ENCODE peak calls at places on chromosome 1, in eight cellular contexts. I is esophagus squamous epithelium, T is A549, Y is heart right ventricle, V is A673, E is IMR-90, G is small intestine, M is left ventricle myocardium inferior. S is an unnamed sample. For H3K4me1, the result is how much of the 10 kb centered on the place peaks cover.

GRCh38 chr1:229271448-229272120 is 673 bp downstream of the RAB4A start:
- DNase-seq in Y (peak), M (peak), G (peak), E (peak), V (peak), T (no peak), I (no peak), S (no peak)

GRCh38 chr1:231724876-231725647 is 98.5 kb downstream of the DISC1 start:
- DNase-seq in M (no peak), E (peak), I (no peak), G (peak), Y (peak), T (peak), V (peak), S (no peak)

GRCh38 chr1:102902045-102902444 is 206.3 kb downstream of the COL11A1 start:
- DNase-seq in I (no peak), G (no peak), V (no peak), Y (no peak), T (no peak), E (peak), M (no peak), S (no peak)

GRCh38 chr1:167447521-167448136 is 70.7 kb downstream of the CD247 start:
- DNase-seq in G (peak), T (peak), M (no peak), Y (no peak), E (no peak), I (no peak), V (no peak), S (peak)

GRCh38 chr1:56627636-56628039 is 17.5 kb upstream of the PRKAA2 start:
- DNase-seq in G (no peak), M (no peak), V (no peak), I (no peak), Y (no peak), E (peak), T (no peak), S (no peak)

GRCh38 chr1:27650527-27651175 is 15.7 kb upstream of the FGR start:
- DNase-seq in I (no peak), G (no peak), E (peak), T (no peak), M (no peak), V (peak), Y (no peak), S (no peak)

GRCh38 chr1:229613938-229614337 is 12.0 kb downstream of the TAF5L start:
- DNase-seq in T (no peak), M (no peak), V (no peak), I (no peak), E (no peak), Y (no peak), G (no peak), S (no peak)

GRCh38 chr1:107433635-107434378 is 293.0 kb downstream of the NTNG1 start:
- DNase-seq in T (no peak), M (no peak), E (no peak), Y (no peak), V (no peak), I (no peak), G (no peak), S (no peak)

GRCh38 chr1:113978863-113979702 is at the start of gene OLFML3:
- DNase-seq in Y (peak), I (no peak), E (peak), G (peak), M (peak), T (peak), V (peak), S (peak)

GRCh38 chr1:178552856-178553255 is 39.9 kb downstream of the TEX35 start:
- DNase-seq in E (no peak), G (no peak), Y (no peak), M (no peak), I (no peak), V (no peak), T (no peak), S (no peak)

GRCh38 chr1:29621826-29622435 is 385.6 kb downstream of the PTPRU start:
- DNase-seq in V (no peak), Y (no peak), E (no peak), T (no peak), G (no peak), I (no peak), M (no peak), S (no peak)

GRCh38 chr1:247924868-247925267 is at the start of gene OR2AJ1:
- DNase-seq in V (no peak), E (no peak), M (no peak), I (no peak), Y (no peak), T (no peak), G (no peak), S (no peak)

GRCh38 chr1:166969074-166969677 is 6.2 kb downstream of the ILDR2 start:
- DNase-seq in T (no peak), E (no peak), M (no peak), Y (no peak), G (no peak), I (no peak), V (no peak), S (no peak)

GRCh38 chr1:46673749-46674182 is 2.1 kb downstream of the TEX38 start:
- DNase-seq in G (no peak), E (peak), Y (no peak), V (no peak), M (no peak), I (no peak), T (no peak), S (no peak)

GRCh38 chr1:162304736-162305135 is 71.9 kb downstream of the SPATA46 start:
- DNase-seq in E (no peak), Y (no peak), V (no peak), G (no peak), M (no peak), I (no peak), T (no peak), S (no peak)

GRCh38 chr1:42419449-42419848 is 36.4 kb downstream of the ZMYND12 start:
- DNase-seq in Y (peak), V (no peak), G (no peak), T (no peak), M (peak), I (no peak), E (no peak), S (no peak)

GRCh38 chr1:228410015-228410414 is 3.4 kb upstream of the TRIM11 start:
- DNase-seq in T (no peak), I (no peak), G (no peak), M (no peak), E (peak), V (no peak), Y (no peak), S (no peak)

GRCh38 chr1:27397106-27397505 is 4.7 kb downstream of the GPR3 start:
- DNase-seq in Y (no peak), E (no peak), T (no peak), V (no peak), M (no peak), I (no peak), G (no peak), S (no peak)

GRCh38 chr1:24503870-24504523 is 1.4 kb downstream of the RCAN3 start:
- DNase-seq in Y (no peak), E (no peak), I (no peak), M (no peak), G (no peak), T (no peak), V (no peak), S (peak)
- H3K4me1 ChIP-seq in Y (under half), E (under half), I (under half), M (under half), G (under half), T (under half), V (under half), S (half or more)

GRCh38 chr1:10613861-10614260 is 139.1 kb downstream of the PEX14 start:
- DNase-seq in I (no peak), T (no peak), V (no peak), G (no peak), M (no peak), Y (no peak), E (no peak), S (no peak)
- H3K27ac ChIP-seq in I (no peak), T (no peak), V (no peak), G (no peak), M (no peak), Y (no peak), E (no peak), S (no peak)

GRCh38 chr1:68229927-68230812 is 2.2 kb downstream of the WLS start:
- DNase-seq in I (no peak), V (peak), M (no peak), Y (peak), E (peak), T (no peak), G (peak), S (no peak)

GRCh38 chr1:68230901-68231626 is 1.3 kb downstream of the WLS start:
- DNase-seq in M (peak), I (no peak), Y (peak), G (peak), V (peak), E (no peak), T (no peak), S (no peak)

GRCh38 chr1:68227598-68227997 is 4.7 kb downstream of the WLS start:
- DNase-seq in Y (no peak), M (no peak), I (no peak), E (no peak), V (no peak), G (no peak), T (no peak), S (no peak)

GRCh38 chr1:68231627-68232303 is 558 bp downstream of the WLS start:
- DNase-seq in T (peak), Y (peak), G (peak), V (peak), E (peak), I (no peak), M (peak), S (no peak)

GRCh38 chr1:68228833-68229232 is 3.5 kb downstream of the WLS start:
- DNase-seq in Y (no peak), M (no peak), I (no peak), V (no peak), G (peak), T (no peak), E (peak), S (no peak)
- H3K4me1 ChIP-seq in Y (under half), M (half or more), I (half or more), V (under half), G (under half), T (under half), E (under half), S (under half)

DNA sequence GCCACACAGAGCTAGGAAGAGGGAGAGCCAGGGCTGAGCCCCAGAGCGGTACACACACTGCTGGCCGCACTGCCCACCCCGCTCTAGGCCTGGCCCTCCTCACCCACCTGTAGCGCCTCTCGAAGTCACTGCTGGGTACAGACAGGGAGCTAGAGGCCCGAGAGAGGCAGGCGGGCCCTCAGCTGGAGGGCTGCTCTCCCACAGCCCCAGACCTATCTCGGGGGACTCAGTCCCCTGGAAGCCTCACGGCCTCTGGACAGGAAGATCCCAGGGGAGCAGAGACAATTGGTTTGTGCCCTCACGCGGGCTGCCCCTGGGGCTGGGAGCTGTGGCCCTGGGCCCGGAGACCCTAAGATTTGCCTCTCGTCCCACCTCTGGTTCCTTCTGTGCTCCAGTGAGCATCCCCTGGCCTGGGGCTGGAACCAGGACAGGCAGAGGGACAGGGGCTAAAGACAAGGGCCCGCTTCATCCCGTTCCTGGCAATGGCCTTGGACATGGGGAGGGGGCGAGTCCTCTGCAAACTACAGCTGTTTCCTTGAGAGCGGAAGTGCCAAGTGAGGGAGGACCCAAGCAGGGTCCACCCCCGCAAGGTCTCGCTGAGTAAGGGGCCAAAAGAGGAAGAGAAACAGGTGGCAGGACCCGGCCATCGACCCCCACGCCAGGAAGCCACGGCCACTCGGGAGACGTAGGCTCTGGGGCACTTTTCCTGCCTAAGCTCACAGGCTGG is 17.6 kb upstream of the PLEKHG5 start:
- DNase-seq in M (no peak), I (no peak), G (no peak), T (no peak), Y (no peak), V (no peak), E (no peak), S (peak)
- H3K27ac ChIP-seq in M (peak), I (no peak), G (no peak), T (no peak), Y (no peak), V (no peak), E (no peak), S (no peak)

GRCh38 chr1:24928631-24929090 is 1.4 kb downstream of the RUNX3 start:
- DNase-seq in G (peak), E (no peak), I (no peak), V (peak), T (no peak), Y (no peak), M (no peak), S (peak)

GRCh38 chr1:24931481-24932221 is 1.6 kb upstream of the RUNX3 start:
- DNase-seq in T (no peak), M (no peak), E (no peak), V (no peak), Y (no peak), I (no peak), G (no peak), S (peak)

GRCh38 chr1:24929091-24929875 is 793 bp downstream of the RUNX3 start:
- DNase-seq in V (peak), I (no peak), M (no peak), G (no peak), T (peak), E (no peak), Y (no peak), S (peak)

GRCh38 chr1:24930703-24931480 is 816 bp upstream of the RUNX3 start:
- DNase-seq in V (no peak), G (no peak), I (no peak), M (no peak), Y (no peak), E (no peak), T (no peak), S (no peak)

GRCh38 chr1:24929876-24930702 is at the start of gene RUNX3:
- DNase-seq in V (peak), E (no peak), Y (no peak), I (peak), G (peak), M (peak), T (peak), S (peak)
- H3K4me1 ChIP-seq in V (under half), E (under half), Y (under half), I (half or more), G (under half), M (under half), T (under half), S (half or more)

GRCh38 chr1:53641481-53642214 is 97.3 kb downstream of the GLIS1 start:
- DNase-seq in T (no peak), V (no peak), I (no peak), M (no peak), G (no peak), Y (no peak), E (no peak), S (no peak)
- H3K27ac ChIP-seq in T (no peak), V (no peak), I (no peak), M (no peak), G (no peak), Y (no peak), E (no peak), S (no peak)

GRCh38 chr1:245809361-245809760 is 654.6 kb downstream of the KIF26B start:
- DNase-seq in I (no peak), G (peak), T (no peak), V (no peak), E (no peak), M (no peak), Y (no peak), S (no peak)
- H3K4me1 ChIP-seq in I (under half), G (under half), T (under half), V (under half), E (under half), M (under half), Y (under half), S (under half)

GRCh38 chr1:8427986-8428385 is 110.1 kb downstream of the SLC45A1 start:
- DNase-seq in G (no peak), M (no peak), E (no peak), T (no peak), V (no peak), I (no peak), Y (no peak), S (no peak)
- H3K27ac ChIP-seq in G (peak), M (peak), E (no peak), T (no peak), V (no peak), I (peak), Y (peak), S (no peak)

GRCh38 chr1:11838349-11839272 is 9.0 kb downstream of the NPPA start:
- DNase-seq in E (peak), I (peak), V (peak), Y (peak), T (peak), M (peak), G (peak), S (peak)
- H3K4me1 ChIP-seq in E (under half), I (under half), V (under half), Y (under half), T (under half), M (under half), G (under half), S (under half)

S was measured in CD8-positive, alpha-beta memory T cell.